ENCODE peak calls at places on chromosomes 12 and 14, in six cellular contexts. W is K562, X is upper lobe of left lung, R is HepG2, J is HCT116, Y is GM12878. D is an unnamed sample.

GRCh38 chr12:54139030-54139429 is 49.8 kb downstream of the SMUG1 start:
- ATAC-seq in X (no peak), J (no peak), Y (peak), R (no peak), W (peak), D (no peak)

GRCh38 chr12:104131609-104132008 is 6.4 kb downstream of the NFYB start:
- ATAC-seq in Y (no peak), R (peak), W (no peak), X (no peak), J (no peak), D (no peak)

GRCh38 chr12:112892821-112893220 is 13.9 kb upstream of the OAS1 start:
- ATAC-seq in J (no peak), X (peak), R (no peak), Y (no peak), W (no peak), D (no peak)

GRCh38 chr14:64696355-64696844 is 7.8 kb upstream of the PLEKHG3 start:
- ATAC-seq in W (no peak), J (no peak), R (no peak), Y (no peak), X (no peak), D (peak)

GRCh38 chr14:97180304-97181200 is 383.4 kb downstream of the VRK1 start:
- ATAC-seq in X (no peak), R (peak), J (peak), Y (no peak), W (peak), D (no peak)

GRCh38 chr14:77616133-77616453 is 344 bp downstream of the SPTLC2 start:
- ATAC-seq in W (peak), Y (peak), J (peak), R (peak), X (no peak), D (no peak)

GRCh38 chr12:50186667-50187066 is 19.5 kb upstream of the CERS5 start:
- ATAC-seq in X (peak), J (no peak), R (no peak), W (no peak), Y (no peak), D (no peak)

GRCh38 chr14:92487513-92488133 is 26.0 kb upstream of the RIN3 start:
- ATAC-seq in Y (no peak), J (no peak), X (peak), W (no peak), R (no peak), D (no peak)

GRCh38 chr12:52949413-52950331 is 754 bp downstream of the KRT18 start:
- ATAC-seq in W (peak), Y (no peak), R (peak), X (peak), J (peak), D (no peak)

GRCh38 chr12:109270494-109270893 is 38.6 kb downstream of the FOXN4 start:
- ATAC-seq in X (no peak), W (no peak), R (no peak), J (no peak), Y (no peak), D (no peak)

GRCh38 chr12:120007272-120007671 is 18.2 kb downstream of the BICDL1 start:
- ATAC-seq in W (no peak), Y (no peak), R (no peak), J (no peak), X (no peak), D (no peak)

GRCh38 chr14:69693145-69693544 is 73.8 kb upstream of the SRSF5 start:
- ATAC-seq in W (no peak), X (peak), Y (peak), R (no peak), J (no peak), D (peak)

GRCh38 chr14:91897121-91897701 is 29.9 kb upstream of the TC2N start:
- ATAC-seq in Y (no peak), R (peak), J (no peak), W (no peak), X (peak), D (peak)

GRCh38 chr12:81570234-81570633 is 188.9 kb downstream of the PPFIA2 start:
- ATAC-seq in R (no peak), J (no peak), Y (no peak), X (no peak), W (no peak), D (no peak)

GRCh38 chr12:56261503-56262230 is 3.5 kb upstream of the ANKRD52 start:
- ATAC-seq in Y (no peak), X (peak), W (no peak), J (peak), R (no peak), D (no peak)

GRCh38 chr12:7142057-7142644 is 12.0 kb downstream of the CLSTN3 start:
- ATAC-seq in W (peak), Y (peak), X (peak), R (peak), J (peak), D (peak)

GRCh38 chr14:54786816-54787215 is 115.8 kb downstream of the GCH1 start:
- ATAC-seq in R (no peak), W (no peak), Y (no peak), X (no peak), J (no peak), D (no peak)

GRCh38 chr14:104859900-104860299 is 5.2 kb upstream of the CEP170B start:
- ATAC-seq in X (no peak), J (no peak), W (no peak), Y (no peak), R (no peak), D (no peak)

GRCh38 chr12:51527872-51528271 is 63.2 kb upstream of the SCN8A start:
- ATAC-seq in X (peak), Y (no peak), W (no peak), J (no peak), R (no peak), D (no peak)

GRCh38 chr12:6833189-6833890 is 5.1 kb downstream of the P3H3 start:
- ATAC-seq in Y (no peak), J (no peak), W (no peak), X (no peak), R (no peak), D (no peak)

GRCh38 chr14:37711499-37712475 is 116.4 kb downstream of the TTC6 start:
- ATAC-seq in R (peak), Y (no peak), W (no peak), J (no peak), X (no peak), D (no peak)

GRCh38 chr12:122825773-122826724 is 9.2 kb upstream of the HIP1R start:
- ATAC-seq in R (peak), W (peak), J (no peak), X (peak), Y (no peak), D (no peak)

GRCh38 chr12:19709889-19710288 is 270.6 kb downstream of the AEBP2 start:
- ATAC-seq in W (no peak), R (no peak), Y (no peak), X (no peak), J (no peak), D (no peak)

GRCh38 chr14:54420478-54421116 is 20.6 kb downstream of the CNIH1 start:
- ATAC-seq in W (peak), Y (peak), X (peak), R (peak), J (peak), D (no peak)

GRCh38 chr12:2190085-2190484 is 137.3 kb downstream of the CACNA1C start:
- ATAC-seq in W (no peak), R (no peak), X (no peak), Y (no peak), J (no peak), D (no peak)

GRCh38 chr12:104581000-104581570 is 124.3 kb downstream of the CHST11 start:
- ATAC-seq in W (no peak), R (no peak), Y (no peak), J (no peak), X (no peak), D (no peak)

GRCh38 chr14:91373591-91374245 is 43.9 kb downstream of the CCDC88C start:
- ATAC-seq in W (no peak), R (no peak), Y (peak), X (no peak), J (no peak), D (no peak)

GRCh38 chr12:92558806-92559205 is 144.0 kb upstream of the PLEKHG7 start:
- ATAC-seq in R (no peak), J (no peak), Y (peak), W (no peak), X (no peak), D (no peak)

GRCh38 chr14:35088514-35088913 is 33.3 kb downstream of the PPP2R3C start:
- ATAC-seq in R (no peak), X (no peak), W (no peak), Y (no peak), J (no peak), D (no peak)

GRCh38 chr14:63276016-63276415 is 42.7 kb downstream of the GPHB5 start:
- ATAC-seq in Y (no peak), J (no peak), X (no peak), R (no peak), W (no peak), D (no peak)

GRCh38 chr14:63269561-63270225 is 49.0 kb downstream of the GPHB5 start:
- ATAC-seq in X (no peak), J (no peak), W (no peak), R (no peak), Y (no peak), D (peak)

GRCh38 chr14:63275611-63276010 is 43.1 kb downstream of the GPHB5 start:
- ATAC-seq in J (no peak), R (no peak), Y (no peak), X (no peak), W (no peak), D (no peak)

GRCh38 chr14:63273717-63274673 is 44.7 kb downstream of the GPHB5 start:
- ATAC-seq in W (no peak), X (peak), J (no peak), Y (no peak), R (no peak), D (peak)

DNA sequence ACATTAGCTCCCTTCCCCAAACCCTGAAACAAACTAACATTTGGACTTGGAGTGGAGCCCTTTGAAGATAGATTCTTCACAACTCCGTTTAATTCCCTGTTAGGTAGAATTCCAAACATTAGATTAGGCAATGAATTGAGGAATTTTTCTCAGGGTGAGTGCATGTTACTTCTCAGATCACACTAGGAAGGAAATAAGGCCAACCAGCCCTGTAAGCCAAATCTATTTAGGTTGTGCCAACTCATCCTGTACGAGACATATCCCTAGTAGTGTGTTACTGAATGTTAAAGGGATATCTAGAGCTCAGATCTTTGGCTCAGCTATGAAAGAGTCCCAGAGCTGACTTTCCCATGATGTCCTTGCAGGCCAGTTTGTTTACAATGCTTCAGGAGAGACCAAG is 45.6 kb downstream of the GPHB5 start:
- ATAC-seq in W (no peak), J (no peak), Y (no peak), X (peak), R (no peak), D (no peak)
- TF ChIP-seq POLR2AphosphoS5 in W (no peak), J (no peak), Y (no peak), X (no peak), R (no peak), D (no peak)

GRCh38 chr12:79407671-79408622 is 282.8 kb downstream of the PAWR start:
- ATAC-seq in W (no peak), X (peak), Y (peak), R (peak), J (peak), D (peak)
- TF ChIP-seq POLR2A in W (no peak), X (no peak), Y (no peak), R (no peak), J (no peak), D (no peak)

DNA sequence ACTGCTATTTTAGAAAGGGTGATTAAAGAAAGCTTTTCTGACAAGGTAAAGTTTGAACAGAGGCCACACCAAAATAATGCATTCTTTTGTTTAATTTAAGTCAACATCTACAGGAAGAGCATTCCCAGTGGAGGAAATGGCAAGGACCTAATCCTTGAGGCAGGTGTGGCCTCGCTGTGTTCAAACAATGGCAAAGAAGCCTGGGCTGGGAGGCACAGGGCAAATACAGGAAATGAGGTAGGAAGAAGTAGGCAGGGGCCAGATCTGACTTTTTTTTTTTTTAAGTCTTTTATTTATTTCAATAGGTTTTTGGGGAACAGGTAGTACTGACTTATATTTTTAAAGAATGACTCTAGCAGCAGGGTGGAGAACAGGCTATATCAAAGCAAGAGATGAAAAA is 53.5 kb downstream of the ARMH4 start:
- ATAC-seq in Y (no peak), W (no peak), J (no peak), X (no peak), R (no peak), D (peak)
- H3K27ac ChIP-seq in Y (no peak), W (no peak), J (no peak), X (no peak), R (no peak), D (no peak)

DNA sequence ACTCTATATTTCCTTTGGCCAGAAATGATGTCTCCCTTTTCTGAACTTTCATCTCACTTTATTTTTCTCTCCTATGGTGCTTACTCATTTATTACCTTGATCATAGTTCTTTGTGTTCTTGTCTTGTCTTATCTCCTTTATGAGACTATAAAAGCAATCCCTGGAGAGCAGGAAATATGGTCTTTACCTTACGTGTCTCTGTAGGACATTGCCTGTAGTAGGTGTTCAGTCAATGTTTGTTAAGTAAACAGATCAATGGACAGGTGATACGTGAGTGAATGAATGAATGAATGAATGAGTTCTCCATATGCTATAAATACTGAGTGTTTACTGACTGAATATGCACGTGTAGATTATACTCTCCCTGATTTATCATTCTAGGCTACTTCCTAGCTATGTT is 193.7 kb upstream of the HMGA2 start:
- ATAC-seq in Y (no peak), X (no peak), R (no peak), J (no peak), W (no peak), D (no peak)
- TF ChIP-seq POLR2AphosphoS5 in Y (no peak), X (no peak), R (no peak), J (no peak), W (no peak), D (no peak)

D was measured in gastroesophageal sphincter.